ENCODE peak calls at places on chromosomes 7 and 10, in seven cellular contexts. Z, S, F, K, P, C and B are unnamed samples.

GRCh38 chr7:47239927-47240570 is 341.9 kb downstream of the TNS3 start:
- DNase-seq in Z (no peak), S (no peak), F (no peak), K (no peak), P (no peak), C (no peak), B (no peak)

GRCh38 chr10:84665883-84666463 is 337.6 kb downstream of the CCSER2 start:
- DNase-seq in Z (no peak), S (peak), F (no peak), K (no peak), P (no peak), C (no peak), B (peak)

GRCh38 chr7:116953727-116954442 is 584 bp downstream of the ST7 start:
- DNase-seq in Z (peak), S (peak), F (peak), K (peak), P (peak), C (peak), B (peak)

GRCh38 chr10:122461367-122461728 is at the start of gene HTRA1:
- DNase-seq in Z (peak), S (peak), F (peak), K (peak), P (peak), C (no peak), B (peak)

GRCh38 chr10:119197921-119198320 is 9.4 kb upstream of the GRK5 start:
- DNase-seq in Z (no peak), S (no peak), F (no peak), K (no peak), P (peak), C (no peak), B (no peak)

GRCh38 chr7:94146408-94146807 is 142.3 kb upstream of the BET1 start:
- DNase-seq in Z (no peak), S (no peak), F (no peak), K (no peak), P (peak), C (peak), B (no peak)

GRCh38 chr7:159027803-159028455 is 116.7 kb downstream of the VIPR2 start:
- DNase-seq in Z (no peak), S (no peak), F (no peak), K (peak), P (no peak), C (no peak), B (no peak)

GRCh38 chr7:7203813-7204575 is 21.6 kb downstream of the C1GALT1 start:
- DNase-seq in Z (no peak), S (no peak), F (no peak), K (no peak), P (no peak), C (no peak), B (no peak)

GRCh38 chr7:47153076-47153475 is 428.8 kb downstream of the TNS3 start:
- DNase-seq in Z (peak), S (no peak), F (peak), K (no peak), P (peak), C (no peak), B (peak)

GRCh38 chr10:102491136-102491535 is 11.4 kb downstream of the ACTR1A start:
- DNase-seq in Z (no peak), S (no peak), F (no peak), K (no peak), P (no peak), C (peak), B (no peak)

GRCh38 chr10:21413268-21413667 is 112.2 kb downstream of the SKIDA1 start:
- DNase-seq in Z (no peak), S (no peak), F (no peak), K (no peak), P (no peak), C (no peak), B (no peak)

GRCh38 chr7:100162874-100163533 is 4.5 kb upstream of the TRAPPC14 start:
- DNase-seq in Z (no peak), S (no peak), F (no peak), K (no peak), P (no peak), C (peak), B (no peak)

GRCh38 chr7:106367018-106367420 is 82.2 kb upstream of the NAMPT start:
- DNase-seq in Z (no peak), S (no peak), F (no peak), K (no peak), P (peak), C (peak), B (no peak)

GRCh38 chr10:76036410-76036940 is 605.1 kb downstream of the LRMDA start:
- DNase-seq in Z (peak), S (peak), F (peak), K (peak), P (peak), C (peak), B (peak)

GRCh38 chr7:5360451-5360850 is 63.2 kb downstream of the TNRC18 start:
- DNase-seq in Z (no peak), S (no peak), F (no peak), K (peak), P (no peak), C (no peak), B (no peak)

GRCh38 chr7:117588352-117588794 is 108.5 kb downstream of the CFTR start:
- DNase-seq in Z (no peak), S (no peak), F (no peak), K (no peak), P (peak), C (no peak), B (no peak)

GRCh38 chr7:106462365-106462859 is 177.6 kb upstream of the NAMPT start:
- DNase-seq in Z (no peak), S (no peak), F (no peak), K (no peak), P (peak), C (no peak), B (no peak)

GRCh38 chr10:114250246-114250645 is 11.2 kb downstream of the VWA2 start:
- DNase-seq in Z (no peak), S (no peak), F (no peak), K (no peak), P (no peak), C (no peak), B (no peak)

GRCh38 chr10:92689663-92690210 is at the start of gene HHEX:
- DNase-seq in Z (peak), S (peak), F (peak), K (peak), P (peak), C (peak), B (peak)

GRCh38 chr10:88986549-88987242 is 3.9 kb upstream of the FAS start:
- DNase-seq in Z (peak), S (peak), F (peak), K (peak), P (peak), C (no peak), B (peak)

GRCh38 chr7:88338521-88338920 is 31.8 kb upstream of the STEAP4 start:
- DNase-seq in Z (no peak), S (no peak), F (no peak), K (no peak), P (no peak), C (no peak), B (peak)

GRCh38 chr10:111556666-111557065 is 479.8 kb downstream of the ADRA2A start:
- DNase-seq in Z (no peak), S (no peak), F (no peak), K (no peak), P (no peak), C (no peak), B (no peak)

GRCh38 chr7:159093351-159093971 is 51.2 kb downstream of the VIPR2 start:
- DNase-seq in Z (no peak), S (no peak), F (no peak), K (peak), P (no peak), C (peak), B (no peak)

GRCh38 chr7:89584896-89585295 is 569.4 kb upstream of the STEAP1 start:
- DNase-seq in Z (no peak), S (no peak), F (no peak), K (no peak), P (no peak), C (no peak), B (no peak)

GRCh38 chr10:83881647-83882046 is 257.7 kb upstream of the GHITM start:
- DNase-seq in Z (peak), S (no peak), F (peak), K (no peak), P (no peak), C (no peak), B (peak)

GRCh38 chr10:23001901-23002516 is 74.2 kb downstream of the ARMC3 start:
- DNase-seq in Z (no peak), S (no peak), F (no peak), K (no peak), P (no peak), C (no peak), B (peak)

GRCh38 chr7:94301024-94301588 is 93.6 kb upstream of the COL1A2 start:
- DNase-seq in Z (peak), S (peak), F (peak), K (peak), P (peak), C (no peak), B (peak)

GRCh38 chr10:67837519-67838314 is at the start of gene DNAJC12:
- DNase-seq in Z (peak), S (peak), F (peak), K (no peak), P (peak), C (no peak), B (no peak)

GRCh38 chr7:138205614-138206150 is 129.4 kb downstream of the AKR1D1 start:
- DNase-seq in Z (no peak), S (no peak), F (no peak), K (no peak), P (no peak), C (no peak), B (no peak)

GRCh38 chr10:123888751-123889150 is 2.9 kb downstream of the CPXM2 start:
- DNase-seq in Z (no peak), S (no peak), F (no peak), K (no peak), P (no peak), C (no peak), B (no peak)

GRCh38 chr10:99976886-99977391 is 32.8 kb downstream of the DNMBP start:
- DNase-seq in Z (peak), S (peak), F (peak), K (no peak), P (peak), C (no peak), B (no peak)

GRCh38 chr7:55794527-55794926 is 68.0 kb downstream of the SEPTIN14 start:
- DNase-seq in Z (no peak), S (no peak), F (no peak), K (no peak), P (no peak), C (no peak), B (no peak)

GRCh38 chr7:64621656-64622055 is 44.3 kb upstream of the ZNF107 start:
- DNase-seq in Z (no peak), S (no peak), F (no peak), K (no peak), P (no peak), C (no peak), B (no peak)

GRCh38 chr10:3806603-3807002 is 21.6 kb upstream of the KLF6 start:
- DNase-seq in Z (peak), S (no peak), F (no peak), K (peak), P (peak), C (no peak), B (no peak)

GRCh38 chr10:59557052-59557451 is 152.6 kb downstream of the SLC16A9 start:
- DNase-seq in Z (peak), S (no peak), F (no peak), K (no peak), P (no peak), C (no peak), B (peak)

GRCh38 chr10:7576340-7576739 is 90.4 kb downstream of the ITIH5 start:
- DNase-seq in Z (no peak), S (no peak), F (no peak), K (no peak), P (no peak), C (no peak), B (no peak)

GRCh38 chr7:105346593-105347322 is 42.0 kb downstream of the SRPK2 start:
- DNase-seq in Z (no peak), S (no peak), F (no peak), K (no peak), P (no peak), C (no peak), B (peak)

GRCh38 chr10:87608756-87609155 is 50.9 kb upstream of the PAPSS2 start:
- DNase-seq in Z (peak), S (no peak), F (no peak), K (no peak), P (no peak), C (no peak), B (no peak)

GRCh38 chr10:86253171-86254072 is 113.2 kb downstream of the GRID1 start:
- DNase-seq in Z (no peak), S (no peak), F (no peak), K (peak), P (no peak), C (peak), B (no peak)

DNA sequence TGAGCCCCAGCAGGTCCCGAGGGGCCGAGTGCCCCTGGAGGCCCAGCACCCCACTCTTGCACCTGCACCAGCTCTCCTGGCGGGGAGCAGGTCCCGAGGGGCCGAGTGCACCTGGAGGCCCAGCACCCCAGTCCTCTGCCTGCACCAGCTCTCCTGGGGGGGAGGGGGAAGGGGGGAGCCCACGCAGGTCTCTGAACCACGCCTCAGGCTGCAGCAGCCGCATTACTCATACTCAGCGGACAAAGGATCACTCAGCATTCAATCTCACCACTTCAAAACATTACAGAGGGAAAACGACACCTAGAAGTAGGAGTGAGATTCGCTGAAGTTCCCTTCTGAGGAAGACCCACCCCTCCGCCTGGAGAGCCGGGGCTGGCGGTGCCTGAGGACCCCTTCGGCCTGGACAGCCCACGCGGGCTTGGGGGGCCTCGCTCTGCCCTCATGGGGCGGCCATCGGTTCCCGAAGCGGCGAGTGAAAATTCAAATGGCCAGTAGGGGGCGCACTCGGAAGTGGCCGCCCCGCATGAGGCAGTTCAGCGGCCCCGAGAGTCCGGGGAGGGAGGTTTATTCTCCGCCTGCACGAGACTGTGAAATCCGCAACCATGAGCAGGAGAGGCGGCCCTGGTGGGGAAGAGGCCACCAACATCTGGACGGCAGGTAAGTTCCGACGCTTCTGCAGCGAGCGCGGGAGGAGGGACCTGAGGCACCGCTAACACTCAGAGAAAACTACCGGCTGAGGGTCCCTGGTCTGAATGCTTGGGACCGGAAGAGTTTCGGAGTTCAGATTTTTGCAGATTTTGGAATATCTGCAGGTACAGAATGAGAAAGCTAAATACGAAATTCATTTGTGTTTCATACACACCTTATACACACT is 1.1 kb upstream of the GPER1 start:
- DNase-seq in Z (peak), S (peak), F (peak), K (peak), P (peak), C (peak), B (peak)
- TF ChIP-seq POLR2A in Z (no peak), S (no peak), F (peak), K (no peak), P (no peak), C (no peak), B (no peak)

DNA sequence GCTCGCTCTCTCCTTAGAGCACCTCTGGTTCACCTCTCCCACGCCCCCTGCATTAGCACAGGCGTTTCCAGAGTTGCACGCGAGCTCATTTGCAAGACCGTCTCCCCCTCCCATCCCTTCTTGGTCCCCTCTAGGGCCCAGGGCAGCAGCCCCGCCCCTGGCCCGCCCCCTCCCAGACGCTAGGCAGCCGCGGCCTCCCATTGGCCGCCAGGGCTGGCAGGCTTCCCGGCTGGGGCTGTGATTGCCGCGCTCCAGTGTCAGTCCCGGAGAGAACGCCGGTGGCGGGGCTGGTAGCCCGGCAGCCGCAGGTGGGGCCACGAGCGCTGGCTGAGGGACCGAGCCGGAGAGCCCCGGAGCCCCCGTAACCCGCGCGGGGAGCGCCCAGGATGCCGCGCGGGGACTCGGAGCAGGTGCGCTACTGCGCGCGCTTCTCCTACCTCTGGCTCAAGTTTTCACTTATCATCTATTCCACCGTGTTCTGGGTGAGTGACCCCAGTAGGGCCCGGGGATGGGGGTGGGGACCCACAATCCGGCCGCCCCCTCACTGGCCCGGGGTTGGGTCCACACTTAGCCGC is at the start of gene TSPAN15:
- DNase-seq in Z (peak), S (peak), F (peak), K (peak), P (peak), C (peak), B (peak)
- TF ChIP-seq POLR2A in Z (peak), S (peak), F (peak), K (no peak), P (no peak), C (no peak), B (peak)

DNA sequence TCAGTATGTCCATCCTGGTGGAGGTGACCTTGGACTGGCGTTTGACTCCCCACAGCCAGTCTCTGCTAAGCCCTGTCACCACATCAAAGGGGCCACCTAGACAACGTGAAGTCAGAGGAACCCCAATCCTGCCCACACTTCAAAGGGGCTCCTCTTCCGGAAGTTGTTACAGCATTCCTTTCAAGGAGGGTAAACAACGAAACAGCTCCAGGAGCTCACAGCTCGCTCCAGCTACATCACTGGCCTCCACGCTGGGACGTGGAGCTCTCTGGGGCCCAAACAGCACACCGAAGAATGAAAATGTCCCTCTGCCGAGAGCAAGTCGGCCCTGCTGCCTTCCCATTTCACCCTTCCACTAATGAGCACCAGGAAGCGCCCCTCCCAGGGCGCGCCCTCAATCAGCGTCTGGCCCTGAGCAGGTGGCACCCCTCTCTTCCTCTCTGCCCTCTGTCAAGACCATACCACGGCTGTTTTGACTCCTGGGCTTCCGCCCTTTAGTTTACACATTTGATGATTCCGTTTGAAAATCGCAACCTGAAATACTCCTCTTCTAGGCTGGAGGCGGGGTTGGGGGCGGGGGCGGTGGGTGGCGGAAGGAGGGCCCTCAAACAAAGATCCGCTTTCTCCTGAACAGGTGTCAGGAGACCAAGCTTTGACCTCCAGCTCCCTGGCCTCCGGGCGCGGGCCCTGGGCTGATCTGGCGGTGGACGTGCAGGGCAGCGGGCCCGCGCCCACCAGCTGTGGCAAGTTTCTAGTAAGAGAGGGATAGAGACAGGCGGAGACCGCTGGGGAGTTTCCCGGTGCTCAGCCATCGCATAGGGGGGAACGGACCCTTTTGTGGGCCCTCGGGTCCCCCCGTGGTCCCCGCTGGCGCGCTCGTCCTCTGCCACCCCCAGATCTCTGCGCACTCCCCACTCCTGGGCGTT is 53.1 kb upstream of the KDM7A start:
- DNase-seq in Z (peak), S (no peak), F (no peak), K (peak), P (no peak), C (peak), B (peak)
- TF ChIP-seq POLR2A in Z (no peak), S (no peak), F (no peak), K (no peak), P (no peak), C (no peak), B (no peak)

GRCh38 chr10:97400665-97401454 is at the start of gene RRP12:
- DNase-seq in Z (peak), S (peak), F (peak), K (peak), P (peak), C (peak), B (peak)
- TF ChIP-seq POLR2A in Z (peak), S (peak), F (peak), K (no peak), P (peak), C (no peak), B (peak)

GRCh38 chr10:15395912-15396311 is 24.8 kb upstream of the FAM171A1 start:
- DNase-seq in Z (no peak), S (no peak), F (no peak), K (no peak), P (no peak), C (no peak), B (no peak)

GRCh38 chr10:15391491-15391890 is 20.4 kb upstream of the FAM171A1 start:
- DNase-seq in Z (no peak), S (no peak), F (no peak), K (no peak), P (no peak), C (no peak), B (no peak)

GRCh38 chr10:15399060-15399661 is 28.1 kb upstream of the FAM171A1 start:
- DNase-seq in Z (no peak), S (no peak), F (no peak), K (no peak), P (no peak), C (no peak), B (no peak)

DNA sequence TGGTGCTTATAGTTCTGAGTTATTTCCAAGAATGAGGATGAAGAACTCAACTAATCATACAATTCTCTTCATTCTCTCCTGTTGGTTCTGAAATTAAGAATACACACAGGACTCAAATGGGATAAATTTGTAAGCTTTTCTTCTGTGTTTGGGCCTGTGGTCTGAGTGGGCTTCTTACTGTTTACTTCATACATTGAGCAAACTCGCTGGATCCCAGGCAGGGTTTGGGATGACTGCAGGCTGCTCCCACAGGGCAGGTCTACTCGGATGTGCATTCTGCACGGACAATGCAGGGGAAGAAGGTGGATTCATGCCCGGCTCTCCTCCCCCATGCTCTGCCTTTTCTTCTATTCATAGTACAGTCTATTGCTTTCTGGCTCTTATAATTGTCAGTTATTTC is 22.3 kb upstream of the FAM171A1 start:
- DNase-seq in Z (no peak), S (no peak), F (no peak), K (no peak), P (no peak), C (no peak), B (no peak)
- TF ChIP-seq POLR2A in Z (no peak), S (no peak), F (no peak), K (no peak), P (no peak), C (no peak), B (no peak)